ENCODE peak calls at places on chromosome 9, in five cellular contexts. K is NCI-H1436 treated with DMSO at 0.1 percent for 48 hours; M is activated naive CD4-positive, alpha-beta T cell treated with anti-CD3 and anti-CD28 coated beads, Interleukin-2, amount 10 ng/mL, durations not matched to agents 7 days and 5 days; X is stimulated activated CD8-positive, alpha-beta memory T cell treated with anti-CD3 and anti-CD28 coated beads, Interleukin-15, amount 100 ng/mL, for 24 hours; W is mesendoderm. U is an unnamed sample.
A peak's percentile ranks its signal among the peaks of the same experiment; 100 is the strongest.

GRCh38 chr9:98334796-98335195 is 79.3 kb upstream of the TBC1D2 start:
- DNase-seq in M (no peak), X (no peak), K (no peak), W (no peak), U (no peak)

GRCh38 chr9:1722404-1722803 is 292.7 kb upstream of the SMARCA2 start:
- DNase-seq in M (no peak), X (no peak), K (no peak), W (peak; percentile 85), U (no peak)

GRCh38 chr9:95896580-95896979 is 21.1 kb downstream of the ERCC6L2 start:
- DNase-seq in X (no peak), W (no peak), M (no peak), K (no peak), U (no peak)

GRCh38 chr9:71128796-71129195 is 7.4 kb upstream of the TRPM3 start:
- DNase-seq in X (no peak), K (no peak), W (no peak), M (no peak), U (no peak)

GRCh38 chr9:133759146-133759900 is 21.2 kb upstream of the SARDH start:
- DNase-seq in K (no peak), W (no peak), M (no peak), X (no peak), U (no peak)

GRCh38 chr9:113771199-113771598 is 104.9 kb upstream of the ZNF618 start:
- DNase-seq in X (no peak), W (no peak), M (no peak), K (no peak), U (no peak)

GRCh38 chr9:124632077-124632621 is 125.0 kb upstream of the NR5A1 start:
- DNase-seq in M (no peak), K (no peak), W (no peak), X (no peak), U (no peak)

GRCh38 chr9:31140316-31140715 is 1244.1 kb upstream of the ACO1 start:
- DNase-seq in M (no peak), X (no peak), W (peak; percentile 59), K (no peak), U (peak; percentile 36)

GRCh38 chr9:16221350-16221749 is 649.1 kb downstream of the BNC2 start:
- DNase-seq in M (no peak), K (no peak), W (no peak), X (no peak), U (no peak)

GRCh38 chr9:127562841-127563523 is 49.1 kb upstream of the STXBP1 start:
- DNase-seq in K (no peak), W (no peak), X (no peak), M (no peak), U (no peak)

GRCh38 chr9:137278913-137279711 is 1.6 kb downstream of the TOR4A start:
- DNase-seq in K (no peak), W (no peak), M (no peak), X (no peak), U (no peak)

GRCh38 chr9:27436234-27436633 is 87.9 kb upstream of the IFNK start:
- DNase-seq in K (no peak), W (no peak), M (no peak), X (no peak), U (no peak)

GRCh38 chr9:20854444-20854843 is 170.4 kb downstream of the FOCAD start:
- DNase-seq in K (no peak), W (no peak), X (no peak), M (no peak), U (no peak)

GRCh38 chr9:17669206-17669605 is 90.3 kb downstream of the SH3GL2 start:
- DNase-seq in K (no peak), W (no peak), M (no peak), X (no peak), U (no peak)

GRCh38 chr9:129626944-129627297 is 958 bp downstream of the NTMT1 start:
- DNase-seq in W (peak; percentile 77), X (no peak), M (no peak), K (no peak), U (no peak)

GRCh38 chr9:137493163-137494103 is 34.3 kb upstream of the NSMF start:
- DNase-seq in M (no peak), W (no peak), X (no peak), K (no peak), U (no peak)

GRCh38 chr9:109914280-109915027 is 134.5 kb downstream of the PALM2AKAP2 start:
- DNase-seq in K (no peak), M (no peak), W (no peak), X (no peak), U (no peak)

GRCh38 chr9:27194401-27195091 is 85.5 kb downstream of the TEK start:
- DNase-seq in K (no peak), W (peak; percentile 43), X (no peak), M (no peak), U (no peak)

GRCh38 chr9:94584555-94584954 is 9.1 kb downstream of the FBP2 start:
- DNase-seq in M (peak; percentile 34), X (no peak), K (no peak), W (no peak), U (no peak)

GRCh38 chr9:37408933-37409710 is 13.4 kb upstream of the GRHPR start:
- DNase-seq in W (no peak), X (peak; percentile 21), K (no peak), M (peak; percentile 26), U (no peak)

GRCh38 chr9:112173489-112174222 is 1.4 kb downstream of the SUSD1 start:
- DNase-seq in W (no peak), M (no peak), X (no peak), K (no peak), U (no peak)

GRCh38 chr9:89850633-89851325 is 246.0 kb downstream of the GADD45G start:
- DNase-seq in W (no peak), K (no peak), X (no peak), M (no peak), U (no peak)

GRCh38 chr9:2085719-2086515 is 70.8 kb downstream of the SMARCA2 start:
- DNase-seq in M (no peak), K (no peak), W (no peak), X (no peak), U (no peak)

GRCh38 chr9:96612105-96612965 is 7.3 kb downstream of the CDC14B start:
- DNase-seq in W (peak; percentile 18), K (no peak), M (no peak), X (no peak), U (peak; percentile 75)

GRCh38 chr9:88355166-88355565 is 33.1 kb upstream of the SPIN1 start:
- DNase-seq in M (peak; percentile 29), X (no peak), W (no peak), K (no peak), U (no peak)

GRCh38 chr9:85182381-85182780 is 512.9 kb downstream of the NTRK2 start:
- DNase-seq in X (no peak), M (no peak), K (no peak), W (no peak), U (no peak)

GRCh38 chr9:106707722-106708121 is 155.2 kb upstream of the ZNF462 start:
- DNase-seq in K (no peak), W (no peak), X (no peak), M (no peak), U (no peak)

GRCh38 chr9:20732118-20732517 is 48.1 kb downstream of the FOCAD start:
- DNase-seq in W (peak; percentile 59), X (no peak), K (no peak), M (no peak), U (no peak)

GRCh38 chr9:12817702-12818101 is 42.9 kb downstream of the LURAP1L start:
- DNase-seq in K (no peak), M (no peak), W (no peak), X (no peak), U (no peak)

GRCh38 chr9:120928015-120928719 is 1.6 kb upstream of the TRAF1 start:
- DNase-seq in K (no peak), M (peak; percentile 64), W (no peak), X (no peak), U (peak; percentile 39)

GRCh38 chr9:128845186-128845931 is 15.8 kb upstream of the SPOUT1 start:
- DNase-seq in X (no peak), M (no peak), K (no peak), W (peak; percentile 54), U (peak; percentile 12)

GRCh38 chr9:77820293-77820954 is 172.3 kb upstream of the GNA14 start:
- DNase-seq in X (no peak), K (no peak), M (no peak), W (no peak), U (no peak)

GRCh38 chr9:84867171-84867570 is 197.6 kb downstream of the NTRK2 start:
- DNase-seq in M (no peak), W (no peak), X (no peak), K (no peak), U (no peak)

GRCh38 chr9:9820411-9820810 is 792.4 kb downstream of the PTPRD start:
- DNase-seq in X (no peak), M (no peak), K (no peak), W (no peak), U (no peak)

GRCh38 chr9:130185494-130186005 is 13.3 kb downstream of the NCS1 start:
- DNase-seq in X (no peak), M (no peak), W (no peak), K (no peak), U (peak; percentile 71)

GRCh38 chr9:96725576-96725975 is 52.3 kb downstream of the ZNF510 start:
- DNase-seq in K (no peak), X (no peak), M (no peak), W (peak; percentile 21), U (no peak)

GRCh38 chr9:591292-591691 is 250.2 kb upstream of the DMRT1 start:
- DNase-seq in K (no peak), W (peak; percentile 61), M (no peak), X (no peak), U (no peak)

GRCh38 chr9:7094052-7094451 is 336.3 kb downstream of the KDM4C start:
- DNase-seq in W (peak; percentile 64), X (no peak), K (no peak), M (no peak), U (peak; percentile 48)

GRCh38 chr9:5611321-5612186 is 17.4 kb upstream of the RIC1 start:
- DNase-seq in X (no peak), K (no peak), M (no peak), W (no peak), U (no peak)

GRCh38 chr9:83034026-83034425 is 28.9 kb downstream of the RASEF start:
- DNase-seq in K (no peak), X (no peak), M (no peak), W (no peak), U (no peak)